ENCODE peak calls at places on chromosomes 12 and 14, in four cellular contexts. One of them, this sample, is unnamed.

GRCh38 chr12:108730337-108731104 is 797 bp downstream of the CORO1C start:
- DNase-seq in DMS79 treated with DMSO at 0.1 percent for 48 hours: peak
- DNase-seq in HS-5: no peak
- DNase-seq in activated naive CD4-positive, alpha-beta T cell: no peak
- DNase-seq in this sample: peak

GRCh38 chr12:119938049-119938667 is 50.9 kb upstream of the BICDL1 start:
- DNase-seq in DMS79 treated with DMSO at 0.1 percent for 48 hours: peak
- DNase-seq in HS-5: peak
- DNase-seq in activated naive CD4-positive, alpha-beta T cell: peak
- DNase-seq in this sample: no peak

GRCh38 chr14:50301914-50302313 is 10.1 kb downstream of the L2HGDH start:
- DNase-seq in DMS79 treated with DMSO at 0.1 percent for 48 hours: no peak
- DNase-seq in HS-5: no peak
- DNase-seq in activated naive CD4-positive, alpha-beta T cell: no peak
- DNase-seq in this sample: no peak

GRCh38 chr12:11798856-11799530 is 149.5 kb downstream of the ETV6 start:
- DNase-seq in DMS79 treated with DMSO at 0.1 percent for 48 hours: no peak
- DNase-seq in HS-5: peak
- DNase-seq in activated naive CD4-positive, alpha-beta T cell: no peak
- DNase-seq in this sample: no peak

GRCh38 chr12:27898022-27898421 is 74.5 kb downstream of the PTHLH start:
- DNase-seq in DMS79 treated with DMSO at 0.1 percent for 48 hours: no peak
- DNase-seq in HS-5: no peak
- DNase-seq in activated naive CD4-positive, alpha-beta T cell: no peak
- DNase-seq in this sample: no peak

GRCh38 chr12:122888232-122888752 is 7.6 kb downstream of the VPS37B start:
- DNase-seq in DMS79 treated with DMSO at 0.1 percent for 48 hours: peak
- DNase-seq in HS-5: no peak
- DNase-seq in activated naive CD4-positive, alpha-beta T cell: no peak
- DNase-seq in this sample: peak

GRCh38 chr12:57583008-57583831 is 7.8 kb upstream of the PIP4K2C start:
- DNase-seq in DMS79 treated with DMSO at 0.1 percent for 48 hours: peak
- DNase-seq in HS-5: no peak
- DNase-seq in activated naive CD4-positive, alpha-beta T cell: peak
- DNase-seq in this sample: no peak

GRCh38 chr12:69123909-69124638 is 115.3 kb upstream of the CPSF6 start:
- DNase-seq in DMS79 treated with DMSO at 0.1 percent for 48 hours: peak
- DNase-seq in HS-5: no peak
- DNase-seq in activated naive CD4-positive, alpha-beta T cell: no peak
- DNase-seq in this sample: no peak

GRCh38 chr14:95044463-95045254 is 112.7 kb downstream of the DICER1 start:
- DNase-seq in DMS79 treated with DMSO at 0.1 percent for 48 hours: peak
- DNase-seq in HS-5: no peak
- DNase-seq in activated naive CD4-positive, alpha-beta T cell: no peak
- DNase-seq in this sample: no peak

This sample was measured in left ventricle myocardium superior.